ENCODE peak calls at places on chromosomes 13 and 19, in seven cellular contexts. S, T, R, B, F, I and A are unnamed samples.

GRCh38 chr13:27997904-27998522 is 9.5 kb upstream of the URAD start:
- DNase-seq in S (no peak), T (peak), R (peak), F (peak), I (no peak), B (no peak), A (peak)

GRCh38 chr13:75812751-75813181 is 176.6 kb downstream of the LMO7 start:
- DNase-seq in S (no peak), B (no peak), F (no peak), T (no peak), R (no peak), I (no peak), A (no peak)

GRCh38 chr13:21010621-21011020 is 50.8 kb downstream of the LATS2 start:
- DNase-seq in R (no peak), S (no peak), I (no peak), T (no peak), F (no peak), B (no peak), A (peak)

GRCh38 chr13:23384111-23384510 is 49.4 kb downstream of the SACS start:
- DNase-seq in B (no peak), T (no peak), R (no peak), S (no peak), I (no peak), F (no peak), A (peak)

GRCh38 chr13:76225815-76226489 is 589.8 kb downstream of the LMO7 start:
- DNase-seq in S (no peak), T (peak), B (no peak), R (peak), F (no peak), I (no peak), A (peak)

GRCh38 chr13:111289251-111289650 is 31.2 kb upstream of the TEX29 start:
- DNase-seq in T (no peak), F (no peak), I (no peak), R (no peak), B (no peak), S (no peak), A (no peak)

GRCh38 chr19:13835791-13836723 is 40.8 kb downstream of the ZSWIM4 start:
- DNase-seq in T (no peak), I (no peak), S (no peak), B (no peak), R (no peak), F (no peak), A (peak)

GRCh38 chr19:45716314-45717130 is 14.2 kb downstream of the FBXO46 start:
- DNase-seq in B (no peak), R (peak), T (no peak), S (no peak), I (no peak), F (peak), A (no peak)

GRCh38 chr13:48161530-48162179 is 66.8 kb upstream of the MED4 start:
- DNase-seq in T (no peak), B (no peak), I (no peak), R (no peak), S (no peak), F (no peak), A (no peak)

GRCh38 chr13:34762312-34762711 is 179.8 kb upstream of the NBEA start:
- DNase-seq in S (no peak), T (no peak), I (no peak), F (no peak), B (no peak), R (no peak), A (no peak)

GRCh38 chr19:31416548-31416947 is 67.3 kb upstream of the TSHZ3 start:
- DNase-seq in S (no peak), T (no peak), I (no peak), R (no peak), B (no peak), F (no peak), A (no peak)

GRCh38 chr13:33000365-33000764 is 15.9 kb upstream of the KL start:
- DNase-seq in S (no peak), B (no peak), R (no peak), T (no peak), F (no peak), I (no peak), A (no peak)

GRCh38 chr13:49781791-49782190 is 10.7 kb downstream of the KPNA3 start:
- DNase-seq in F (no peak), T (no peak), S (no peak), R (no peak), I (no peak), B (no peak), A (no peak)

GRCh38 chr13:38824342-38824741 is 137.5 kb downstream of the FREM2 start:
- DNase-seq in F (no peak), R (peak), S (no peak), B (no peak), I (no peak), T (no peak), A (no peak)

GRCh38 chr13:38348890-38349289 is 761 bp upstream of the UFM1 start:
- DNase-seq in S (no peak), F (peak), T (peak), I (no peak), R (peak), B (no peak), A (peak)

GRCh38 chr19:18856385-18857126 is 24.8 kb downstream of the UPF1 start:
- DNase-seq in T (no peak), I (no peak), S (peak), B (no peak), R (no peak), F (no peak), A (no peak)

GRCh38 chr13:41960195-41960699 is 662 bp downstream of the VWA8 start:
- DNase-seq in T (no peak), S (no peak), B (no peak), R (peak), F (peak), I (no peak), A (peak)

GRCh38 chr19:11551603-11552235 is 7.3 kb downstream of the ELOF1 start:
- DNase-seq in I (no peak), T (no peak), R (no peak), F (no peak), S (no peak), B (no peak), A (no peak)

GRCh38 chr19:54430306-54431254 is 15.3 kb downstream of the TTYH1 start:
- DNase-seq in B (no peak), F (peak), R (no peak), S (no peak), I (peak), T (no peak), A (no peak)

GRCh38 chr13:95553614-95554385 is 1.3 kb downstream of the CLDN10 start:
- DNase-seq in I (no peak), B (no peak), S (no peak), R (no peak), F (no peak), T (no peak), A (no peak)

GRCh38 chr13:107845911-107846310 is 369.4 kb downstream of the LIG4 start:
- DNase-seq in T (no peak), I (no peak), B (no peak), F (no peak), S (no peak), R (no peak), A (no peak)

GRCh38 chr13:50611117-50611781 is 232.2 kb downstream of the DLEU7 start:
- DNase-seq in S (no peak), R (no peak), I (peak), T (no peak), B (no peak), F (no peak), A (peak)

GRCh38 chr13:98672947-98673545 is 79.4 kb downstream of the SLC15A1 start:
- DNase-seq in I (peak), S (peak), T (peak), R (peak), B (peak), F (peak), A (peak)